ENCODE peak calls at places on chromosomes 11 and 22, in seven cellular contexts. D is heart left ventricle, M is H1, Z is IMR-90, Y is transverse colon, T is body of pancreas, K is adrenal gland. F is an unnamed sample.

GRCh38 chr22:27507935-27508504 is 293.5 kb downstream of the MN1 start:
- DNase-seq in D (no peak), M (no peak), Z (peak; percentile 66), Y (no peak), T (no peak), K (no peak), F (no peak)

GRCh38 chr11:128448981-128449713 is 138.2 kb downstream of the ETS1 start:
- DNase-seq in D (no peak), M (no peak), Z (no peak), Y (no peak), T (no peak), K (no peak), F (no peak)

GRCh38 chr22:45170001-45170466 is 6.3 kb downstream of the NUP50 start:
- DNase-seq in D (no peak), M (no peak), Z (peak; percentile 44), Y (no peak), T (no peak), K (peak; percentile 77), F (no peak)

GRCh38 chr22:20076627-20077172 is 3.3 kb upstream of the DGCR8 start:
- DNase-seq in D (no peak), M (no peak), Z (no peak), Y (no peak), T (no peak), K (no peak), F (no peak)

GRCh38 chr11:57648791-57649735 is 649 bp downstream of the YPEL4 start:
- DNase-seq in D (no peak), M (no peak), Z (no peak), Y (no peak), T (no peak), K (no peak), F (no peak)

GRCh38 chr22:47996446-47996857 is 1234.0 kb downstream of the TBC1D22A start:
- DNase-seq in D (no peak), M (no peak), Z (no peak), Y (peak; percentile 68), T (no peak), K (no peak), F (no peak)

GRCh38 chr11:84720706-84721402 is 906.3 kb downstream of the DLG2 start:
- DNase-seq in D (peak; percentile 13), M (no peak), Z (no peak), Y (peak; percentile 12), T (peak; percentile 48), K (peak; percentile 34), F (no peak)

GRCh38 chr11:96219981-96220623 is 122.9 kb downstream of the MAML2 start:
- DNase-seq in D (peak; percentile 39), M (no peak), Z (peak; percentile 62), Y (no peak), T (no peak), K (no peak), F (no peak)

GRCh38 chr11:26930518-26931247 is 63.2 kb upstream of the FIBIN start:
- DNase-seq in D (no peak), M (no peak), Z (peak; percentile 54), Y (no peak), T (no peak), K (no peak), F (no peak)

GRCh38 chr11:43573233-43573632 is 107.3 kb upstream of the HSD17B12 start:
- DNase-seq in D (no peak), M (no peak), Z (no peak), Y (no peak), T (no peak), K (no peak), F (no peak)

GRCh38 chr22:39820266-39820665 is 73.3 kb downstream of the ENTHD1 start:
- DNase-seq in D (no peak), M (no peak), Z (peak; percentile 82), Y (no peak), T (no peak), K (peak; percentile 38), F (no peak)

DNA sequence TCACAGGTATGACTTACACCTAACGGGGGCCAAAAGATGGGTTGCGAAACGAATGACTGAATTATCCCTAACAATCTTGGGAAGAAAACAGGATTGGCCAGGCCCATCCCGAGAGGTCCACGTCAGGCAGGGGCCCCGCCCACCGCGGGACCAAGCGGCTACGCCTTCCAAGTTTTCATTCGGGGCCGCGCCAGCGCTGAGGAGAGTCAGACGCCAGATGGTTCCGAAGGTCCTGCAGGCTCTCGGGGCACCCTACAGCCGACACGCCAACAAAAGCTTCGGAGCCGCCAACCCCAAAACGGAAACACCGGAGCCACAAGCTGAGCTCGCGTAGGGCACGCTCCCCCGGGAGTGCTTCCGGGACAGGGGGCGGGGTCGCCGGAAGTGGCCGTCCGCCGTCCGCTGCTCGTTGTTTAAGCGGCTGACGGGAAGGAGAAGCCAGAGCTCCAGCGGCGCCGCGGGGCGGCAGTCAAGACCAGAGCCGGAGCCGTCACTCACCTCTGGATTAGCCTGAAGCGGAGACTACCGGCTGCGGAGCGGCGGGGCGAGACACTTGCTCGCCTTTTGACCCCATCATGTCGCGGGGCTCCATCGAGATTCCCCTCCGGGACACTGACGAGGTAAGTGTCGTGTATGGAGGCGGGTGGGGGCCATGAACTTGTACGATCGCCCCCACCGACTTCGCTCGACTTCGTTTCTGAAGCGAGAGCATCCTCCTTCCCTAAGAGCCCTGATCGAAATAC is at the start of gene CTR9:
- DNase-seq in D (peak; percentile 93), M (peak; percentile 77), Z (peak; percentile 90), Y (peak; percentile 95), T (peak; percentile 93), K (peak; percentile 95), F (peak; percentile 70)
- TF ChIP-seq CTCF in D (no peak), M (no peak), Z (peak; percentile 37), Y (no peak), T (no peak), K (no peak), F (peak; percentile 22)

DNA sequence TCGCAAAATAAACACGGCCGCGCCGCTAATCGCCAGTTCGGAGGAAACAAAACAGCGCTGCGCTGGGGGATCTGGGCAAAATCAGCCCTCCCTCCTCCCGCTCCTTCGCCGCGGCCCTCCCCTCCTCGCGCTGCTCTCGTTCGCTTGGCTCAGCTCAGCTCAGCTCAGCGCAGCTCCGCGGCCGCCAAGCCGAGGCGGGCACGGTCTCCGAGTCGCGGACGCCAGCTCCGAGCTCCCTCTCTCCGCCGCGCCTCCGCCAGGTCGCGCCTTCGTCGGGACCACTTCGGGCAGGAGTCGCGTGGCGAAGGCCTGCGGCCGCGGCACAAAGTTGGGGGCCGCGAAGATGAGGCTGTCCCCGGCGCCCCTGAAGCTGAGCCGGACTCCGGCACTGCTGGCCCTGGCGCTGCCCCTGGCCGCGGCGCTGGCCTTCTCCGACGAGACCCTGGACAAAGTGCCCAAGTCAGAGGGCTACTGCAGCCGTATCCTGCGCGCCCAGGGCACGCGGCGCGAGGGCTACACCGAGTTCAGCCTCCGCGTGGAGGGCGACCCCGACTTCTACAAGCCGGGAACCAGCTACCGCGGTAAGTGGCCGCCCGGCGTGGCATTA is at the start of gene SPON1:
- DNase-seq in D (peak; percentile 29), M (no peak), Z (peak; percentile 15), Y (peak; percentile 50), T (peak; percentile 34), K (peak; percentile 42), F (no peak)
- TF ChIP-seq POLR2A in D (no peak), M (no peak), Z (no peak), Y (peak; percentile 45), T (no peak), K (no peak), F (no peak)

GRCh38 chr11:28296426-28296825 is 188.2 kb downstream of the METTL15 start:
- DNase-seq in D (no peak), M (no peak), Z (no peak), Y (no peak), T (no peak), K (no peak), F (no peak)
- H3K4me1 ChIP-seq in D (no peaks in the 10 kb centered on the region), M (no peaks in the 10 kb centered on the region), Z (peaks cover 2% of the 10 kb centered on the region), Y (no peaks in the 10 kb centered on the region), T (no peaks in the 10 kb centered on the region), K (no peaks in the 10 kb centered on the region), F (no peaks in the 10 kb centered on the region)

GRCh38 chr11:131580466-131580865 is 210.1 kb downstream of the NTM start:
- DNase-seq in D (no peak), M (no peak), Z (no peak), Y (no peak), T (no peak), K (no peak), F (no peak)

GRCh38 chr11:131581006-131581405 is 210.6 kb downstream of the NTM start:
- DNase-seq in D (no peak), M (no peak), Z (no peak), Y (no peak), T (no peak), K (no peak), F (no peak)

GRCh38 chr11:131583823-131584222 is 213.4 kb downstream of the NTM start:
- DNase-seq in D (no peak), M (no peak), Z (no peak), Y (no peak), T (no peak), K (no peak), F (no peak)

GRCh38 chr11:131582021-131582531 is 211.7 kb downstream of the NTM start:
- DNase-seq in D (no peak), M (no peak), Z (no peak), Y (no peak), T (no peak), K (no peak), F (no peak)

DNA sequence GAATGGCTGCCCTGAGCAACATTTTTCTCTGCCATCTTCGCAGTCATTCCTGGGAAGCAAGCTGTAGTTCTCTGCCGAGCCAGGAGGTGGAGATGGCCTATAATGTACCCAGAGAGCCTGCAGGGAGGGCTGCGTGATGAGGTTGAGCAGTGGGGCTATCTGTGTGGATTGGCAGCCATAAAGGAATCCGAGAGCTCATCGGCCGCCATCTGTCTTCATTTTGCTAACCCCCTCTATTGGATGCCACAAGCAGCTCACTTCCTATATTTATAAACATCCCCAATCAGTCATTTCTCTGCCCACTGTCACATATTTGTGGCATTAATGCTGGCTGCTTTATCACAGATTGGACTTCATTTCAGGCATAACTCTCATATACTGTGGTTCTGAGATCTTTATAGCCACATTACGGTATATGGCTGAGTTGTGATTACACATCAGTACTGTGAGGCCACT is 209.5 kb downstream of the NTM start:
- DNase-seq in D (no peak), M (no peak), Z (peak; percentile 40), Y (no peak), T (no peak), K (peak; percentile 25), F (no peak)
- TF ChIP-seq CTCF in D (peak; percentile 25), M (peak; percentile 80), Z (peak; percentile 48), Y (no peak), T (peak; percentile 5), K (peak; percentile 32), F (peak; percentile 9)

F was measured in esophagus squamous epithelium.